ENCODE peak calls at places on chromosomes 4 and X, in five cellular contexts. P is lower lobe of right lung, Y is fibroblast of lung, N is right lobe of liver, M is ovary. C is an unnamed sample.

GRCh38 chrX:75303795-75304194 is 29.9 kb downstream of the UPRT start:
- DNase-seq in P (no peak), Y (peak), N (no peak), M (no peak), C (no peak)

GRCh38 chrX:123206222-123206621 is 22.1 kb downstream of the GRIA3 start:
- DNase-seq in P (no peak), Y (no peak), N (no peak), M (no peak), C (no peak)

GRCh38 chr4:664713-665231 is 9.3 kb downstream of the ATP5ME start:
- DNase-seq in P (peak), Y (no peak), N (peak), M (peak), C (peak)

GRCh38 chrX:116873678-116874077 is 410.9 kb upstream of the CT83 start:
- DNase-seq in P (no peak), Y (peak), N (no peak), M (no peak), C (no peak)

GRCh38 chr4:165458451-165458850 is 79.6 kb downstream of the CPE start:
- DNase-seq in P (no peak), Y (peak), N (no peak), M (no peak), C (no peak)

GRCh38 chr4:183788308-183788707 is 116.8 kb upstream of the STOX2 start:
- DNase-seq in P (no peak), Y (no peak), N (no peak), M (no peak), C (no peak)

GRCh38 chr4:4259484-4260100 is 11.6 kb upstream of the TMEM128 start:
- DNase-seq in P (no peak), Y (no peak), N (peak), M (no peak), C (no peak)

GRCh38 chr4:88731359-88731758 is 33.7 kb upstream of the NAP1L5 start:
- DNase-seq in P (no peak), Y (no peak), N (no peak), M (no peak), C (no peak)

GRCh38 chr4:156725257-156725656 is 246.3 kb downstream of the PDGFC start:
- DNase-seq in P (no peak), Y (no peak), N (no peak), M (no peak), C (peak)

GRCh38 chr4:170004656-170005250 is 21.4 kb downstream of the MFAP3L start:
- DNase-seq in P (no peak), Y (no peak), N (no peak), M (no peak), C (no peak)

GRCh38 chrX:50718791-50719190 is 95.2 kb downstream of the SHROOM4 start:
- DNase-seq in P (no peak), Y (peak), N (no peak), M (no peak), C (no peak)

GRCh38 chr4:24885342-24885741 is 27.5 kb downstream of the CCDC149 start:
- DNase-seq in P (no peak), Y (no peak), N (no peak), M (no peak), C (no peak)

GRCh38 chr4:8831221-8832129 is 40.2 kb downstream of the HMX1 start:
- DNase-seq in P (peak), Y (no peak), N (no peak), M (no peak), C (peak)

GRCh38 chr4:88706574-88706973 is 8.9 kb upstream of the NAP1L5 start:
- DNase-seq in P (no peak), Y (peak), N (no peak), M (peak), C (no peak)

GRCh38 chrX:19672211-19672814 is 157.0 kb upstream of the MAP3K15 start:
- DNase-seq in P (no peak), Y (no peak), N (no peak), M (no peak), C (no peak)

GRCh38 chr4:122661661-122662160 is 40.8 kb upstream of the IL21 start:
- DNase-seq in P (no peak), Y (peak), N (no peak), M (no peak), C (no peak)

GRCh38 chrX:39260965-39261364 is 459.7 kb downstream of the MID1IP1 start:
- DNase-seq in P (no peak), Y (no peak), N (no peak), M (no peak), C (no peak)

GRCh38 chr4:182642831-182643230 is 274.4 kb downstream of the DCTD start:
- DNase-seq in P (no peak), Y (peak), N (no peak), M (no peak), C (no peak)

GRCh38 chr4:7710576-7711329 is 228.9 kb downstream of the AFAP1 start:
- DNase-seq in P (no peak), Y (no peak), N (no peak), M (no peak), C (no peak)

GRCh38 chr4:168558587-168558986 is 61.7 kb downstream of the PALLD start:
- DNase-seq in P (no peak), Y (no peak), N (no peak), M (no peak), C (no peak)

GRCh38 chrX:110167952-110168451 is 149.9 kb downstream of the AMMECR1 start:
- DNase-seq in P (peak), Y (no peak), N (no peak), M (no peak), C (peak)

GRCh38 chrX:76279007-76279406 is 106.1 kb downstream of the PBDC1 start:
- DNase-seq in P (no peak), Y (peak), N (no peak), M (peak), C (no peak)

GRCh38 chr4:136342666-136343065 is 1189.6 kb downstream of the PCDH18 start:
- DNase-seq in P (no peak), Y (peak), N (no peak), M (no peak), C (no peak)

GRCh38 chr4:155807021-155807420 is 48.2 kb downstream of the GUCY1B1 start:
- DNase-seq in P (no peak), Y (peak), N (no peak), M (no peak), C (no peak)

GRCh38 chrX:149372861-149373260 is 132.2 kb downstream of the IDS start:
- DNase-seq in P (no peak), Y (no peak), N (no peak), M (no peak), C (no peak)

GRCh38 chrX:69309074-69309792 is 144.0 kb upstream of the PJA1 start:
- DNase-seq in P (no peak), Y (no peak), N (no peak), M (no peak), C (no peak)

GRCh38 chr4:5399790-5400421 is 308.5 kb downstream of the EVC2 start:
- DNase-seq in P (no peak), Y (peak), N (no peak), M (no peak), C (no peak)

GRCh38 chrX:136168929-136169735 is 21.8 kb downstream of the FHL1 start:
- DNase-seq in P (no peak), Y (peak), N (no peak), M (peak), C (no peak)

GRCh38 chrX:150049647-150050046 is 111.4 kb upstream of the EOLA2 start:
- DNase-seq in P (no peak), Y (peak), N (no peak), M (no peak), C (no peak)

GRCh38 chr4:149987330-149987751 is 90.9 kb upstream of the DCLK2 start:
- DNase-seq in P (no peak), Y (peak), N (no peak), M (no peak), C (no peak)

DNA sequence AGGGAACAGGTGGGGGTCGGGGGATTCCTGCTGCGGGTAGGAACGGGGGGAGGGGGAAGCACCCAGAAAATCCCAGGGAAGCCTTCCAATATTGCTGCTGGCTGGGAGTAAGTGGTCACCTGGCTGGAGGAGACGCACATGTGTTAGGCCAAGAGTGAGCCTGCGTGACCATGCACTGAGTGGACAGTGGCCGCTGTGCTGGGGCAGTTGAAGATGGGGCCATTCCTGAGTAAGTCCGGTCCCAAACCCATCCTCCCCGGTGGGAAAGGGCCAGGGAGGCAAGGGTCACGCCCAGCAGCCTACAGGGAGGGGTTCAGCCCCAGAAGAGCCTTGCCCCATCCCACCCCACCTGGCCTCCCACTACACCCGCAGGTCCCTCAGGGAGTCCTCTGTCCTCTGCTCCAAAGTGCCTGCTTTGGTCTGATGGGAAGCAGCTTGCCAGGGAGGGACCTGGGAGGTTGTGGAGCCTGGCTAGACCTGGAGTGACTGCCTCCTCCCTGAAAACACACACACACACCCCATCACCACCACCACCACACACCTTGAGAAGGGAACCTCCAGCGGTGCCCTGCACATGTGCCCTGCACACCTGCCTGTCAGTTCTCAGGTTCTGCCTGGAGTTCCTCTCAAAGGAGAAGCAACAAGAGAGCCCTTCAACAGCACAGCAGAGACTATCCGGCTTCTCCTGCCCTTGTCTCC is 6.1 kb downstream of the L1CAM start:
- DNase-seq in P (no peak), Y (no peak), N (no peak), M (no peak), C (no peak)
- H3K4me3 ChIP-seq in P (no peak), Y (no peak), N (no peak), M (no peak), C (no peak)

DNA sequence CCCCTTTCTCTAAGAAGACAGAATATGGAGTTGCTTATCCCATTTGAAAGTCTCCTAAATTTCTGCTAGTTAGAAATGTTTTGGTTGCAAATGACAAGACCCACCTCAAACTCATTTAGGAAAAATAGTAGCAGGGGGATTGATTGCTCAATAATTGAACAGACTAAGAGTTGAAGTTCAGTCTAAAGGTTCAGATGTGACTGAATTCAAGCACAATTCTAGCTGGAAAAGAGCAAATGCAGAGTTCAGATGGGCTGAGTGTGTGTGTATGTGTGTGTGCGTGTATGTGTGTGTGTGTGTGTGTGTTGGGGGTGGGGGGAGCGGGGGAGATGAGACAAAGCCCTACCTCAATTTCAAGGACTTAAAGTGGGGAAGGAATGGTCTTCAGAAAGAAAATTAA is 35.7 kb upstream of the SH3D19 start:
- DNase-seq in P (no peak), Y (no peak), N (no peak), M (no peak), C (no peak)
- TF ChIP-seq CTCF in P (no peak), Y (no peak), N (no peak), M (no peak), C (no peak)

GRCh38 chr4:39046243-39046642 is 14.0 kb upstream of the TMEM156 start:
- DNase-seq in P (peak), Y (no peak), N (no peak), M (no peak), C (no peak)
- H3K27ac ChIP-seq in P (no peak), Y (no peak), N (peak), M (no peak), C (peak)

DNA sequence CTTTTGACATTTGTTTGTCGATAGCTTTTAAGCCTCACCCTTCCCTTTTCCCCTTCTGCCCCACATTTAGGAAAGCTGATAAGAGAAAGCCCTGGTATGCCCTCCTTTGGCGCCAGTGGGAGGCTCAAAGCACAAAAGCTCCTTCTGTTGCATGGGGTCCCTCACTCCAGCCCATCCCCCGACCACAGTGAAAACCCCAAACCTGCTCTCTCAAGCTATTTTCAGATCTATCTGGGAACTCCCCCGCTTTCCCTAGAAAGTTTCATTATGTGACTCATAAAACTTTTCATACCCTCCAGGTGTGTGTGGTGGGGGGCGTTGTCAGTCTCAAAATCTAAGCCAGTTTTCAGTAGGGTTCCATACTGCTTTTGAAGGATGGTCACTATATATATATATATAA is 259.0 kb upstream of the PCDH7 start:
- DNase-seq in P (no peak), Y (no peak), N (no peak), M (no peak), C (no peak)
- H3K4me3 ChIP-seq in P (no peak), Y (no peak), N (no peak), M (no peak), C (no peak)

GRCh38 chr4:186069734-186070133 is 778 bp downstream of the TLR3 start:
- DNase-seq in P (no peak), Y (no peak), N (no peak), M (no peak), C (no peak)

GRCh38 chr4:186078977-186079697 is 10.2 kb downstream of the TLR3 start:
- DNase-seq in P (no peak), Y (no peak), N (no peak), M (no peak), C (no peak)

GRCh38 chr4:186072516-186072915 is 3.6 kb downstream of the TLR3 start:
- DNase-seq in P (no peak), Y (no peak), N (no peak), M (no peak), C (no peak)

GRCh38 chr4:186068581-186069402 is at the start of gene TLR3:
- DNase-seq in P (no peak), Y (peak), N (no peak), M (no peak), C (no peak)

DNA sequence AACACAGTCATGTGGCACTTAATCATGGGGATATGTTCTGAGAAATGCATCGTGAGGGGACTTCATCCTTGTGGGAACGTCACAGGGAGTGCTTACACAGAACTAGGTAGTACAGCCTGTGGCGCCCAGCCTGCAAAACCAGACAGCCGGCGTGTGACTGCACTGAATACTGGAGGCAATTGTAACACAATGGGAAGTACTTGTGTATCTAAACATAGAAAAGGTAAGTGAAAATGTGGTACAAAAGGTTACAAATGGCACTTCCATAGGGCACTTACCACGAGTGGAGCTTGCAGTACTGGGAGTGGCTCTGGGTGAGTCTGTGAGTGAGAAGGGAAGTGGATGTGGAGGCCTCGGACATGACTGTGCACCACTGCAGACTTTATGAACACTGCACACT is 5.2 kb downstream of the TLR3 start:
- DNase-seq in P (peak), Y (no peak), N (no peak), M (no peak), C (no peak)
- TF ChIP-seq CTCF in P (no peak), Y (no peak), N (no peak), M (no peak), C (no peak)

DNA sequence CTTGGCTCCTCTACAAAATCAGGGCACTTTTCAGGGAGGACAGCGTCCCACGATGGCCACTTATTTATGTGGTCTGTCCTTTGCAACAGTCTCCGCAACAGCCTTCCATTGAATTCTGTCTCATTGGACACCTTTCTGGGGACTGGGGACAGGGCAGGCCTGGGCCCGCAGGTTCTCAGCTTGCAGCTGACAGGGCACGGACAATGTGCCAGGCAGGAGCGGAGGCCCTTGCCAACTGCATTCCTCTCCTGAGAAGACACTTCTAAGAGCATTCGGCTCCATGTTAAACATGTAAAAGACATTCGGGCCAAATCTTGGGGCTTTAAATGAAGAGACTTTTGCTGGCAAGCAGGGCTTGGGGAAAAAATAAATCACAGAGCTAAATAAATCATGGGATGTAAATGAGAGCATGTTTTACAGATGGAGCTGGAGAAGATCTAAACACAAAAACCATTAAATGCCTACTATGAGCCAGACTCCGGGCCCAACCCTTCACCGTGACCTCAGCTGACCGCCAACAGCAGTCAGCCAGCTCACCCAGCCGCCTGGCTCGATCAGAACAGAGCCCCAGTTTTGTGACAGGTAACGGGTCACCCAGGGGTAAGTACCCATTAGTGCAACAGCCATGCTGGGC is 14.9 kb downstream of the WDR1 start:
- DNase-seq in P (no peak), Y (peak), N (no peak), M (no peak), C (peak)
- H3K27ac ChIP-seq in P (peak), Y (peak), N (no peak), M (no peak), C (peak)

C was measured in left lung.